ENCODE peak calls at places on chromosomes 13 and 19, in eight cellular contexts. One of them, this sample, is unnamed.

GRCh38 chr19:11373885-11374448 is 499 bp upstream of the SWSAP1 start:
- DNase-seq in SJCRH30: no peak
- DNase-seq in aorta: no peak
- DNase-seq in spleen: no peak
- DNase-seq in gastrocnemius medialis: no peak
- DNase-seq in substantia nigra: no peak
- DNase-seq in A549: no peak
- DNase-seq in PC-3: no peak
- DNase-seq in this sample: no peak

GRCh38 chr19:6890938-6891337 is 3.6 kb downstream of the ADGRE1 start:
- DNase-seq in SJCRH30: no peak
- DNase-seq in substantia nigra: no peak
- DNase-seq in gastrocnemius medialis: no peak
- DNase-seq in spleen: no peak
- DNase-seq in A549: no peak
- DNase-seq in aorta: no peak
- DNase-seq in PC-3: no peak
- DNase-seq in this sample: no peak

GRCh38 chr13:113095146-113096051 is 10.2 kb upstream of the F7 start:
- DNase-seq in gastrocnemius medialis: no peak
- DNase-seq in SJCRH30: no peak
- DNase-seq in PC-3: no peak
- DNase-seq in aorta: no peak
- DNase-seq in spleen: peak; percentile 66
- DNase-seq in substantia nigra: no peak
- DNase-seq in A549: no peak
- DNase-seq in this sample: no peak

GRCh38 chr13:114044486-114044885 is 70.6 kb upstream of the C13orf46 start:
- DNase-seq in A549: peak; percentile 53
- DNase-seq in gastrocnemius medialis: no peak
- DNase-seq in spleen: no peak
- DNase-seq in substantia nigra: no peak
- DNase-seq in aorta: no peak
- DNase-seq in SJCRH30: no peak
- DNase-seq in PC-3: no peak
- DNase-seq in this sample: no peak

GRCh38 chr13:42001580-42001979 is 40.7 kb upstream of the VWA8 start:
- DNase-seq in PC-3: peak; percentile 44
- DNase-seq in aorta: no peak
- DNase-seq in gastrocnemius medialis: no peak
- DNase-seq in SJCRH30: no peak
- DNase-seq in spleen: no peak
- DNase-seq in substantia nigra: no peak
- DNase-seq in A549: peak; percentile 33
- DNase-seq in this sample: peak; percentile 91

GRCh38 chr19:36254848-36255247 is 39.9 kb downstream of the ZNF146 start:
- DNase-seq in spleen: no peak
- DNase-seq in PC-3: no peak
- DNase-seq in aorta: no peak
- DNase-seq in A549: no peak
- DNase-seq in SJCRH30: no peak
- DNase-seq in gastrocnemius medialis: no peak
- DNase-seq in substantia nigra: no peak
- DNase-seq in this sample: no peak

GRCh38 chr19:36140289-36141038 is 598 bp downstream of the CAPNS1 start:
- DNase-seq in gastrocnemius medialis: peak; percentile 28
- DNase-seq in aorta: peak; percentile 71
- DNase-seq in spleen: no peak
- DNase-seq in SJCRH30: peak; percentile 70
- DNase-seq in PC-3: peak; percentile 64
- DNase-seq in substantia nigra: peak; percentile 61
- DNase-seq in A549: peak; percentile 89
- DNase-seq in this sample: no peak

GRCh38 chr13:30569901-30570576 is 47.7 kb upstream of the USPL1 start:
- DNase-seq in substantia nigra: no peak
- DNase-seq in aorta: peak; percentile 61
- DNase-seq in A549: peak; percentile 73
- DNase-seq in gastrocnemius medialis: no peak
- DNase-seq in spleen: no peak
- DNase-seq in SJCRH30: no peak
- DNase-seq in PC-3: peak; percentile 88
- DNase-seq in this sample: no peak

GRCh38 chr13:76500894-76501293 is 385.3 kb downstream of the KCTD12 start:
- DNase-seq in aorta: no peak
- DNase-seq in spleen: no peak
- DNase-seq in SJCRH30: no peak
- DNase-seq in substantia nigra: no peak
- DNase-seq in A549: no peak
- DNase-seq in gastrocnemius medialis: no peak
- DNase-seq in PC-3: no peak
- DNase-seq in this sample: no peak

GRCh38 chr13:76505437-76505836 is 380.8 kb downstream of the KCTD12 start:
- DNase-seq in spleen: no peak
- DNase-seq in aorta: no peak
- DNase-seq in PC-3: no peak
- DNase-seq in SJCRH30: no peak
- DNase-seq in gastrocnemius medialis: no peak
- DNase-seq in A549: no peak
- DNase-seq in substantia nigra: no peak
- DNase-seq in this sample: no peak

GRCh38 chr13:76503756-76504155 is 382.4 kb downstream of the KCTD12 start:
- DNase-seq in A549: no peak
- DNase-seq in spleen: no peak
- DNase-seq in aorta: no peak
- DNase-seq in PC-3: no peak
- DNase-seq in SJCRH30: peak; percentile 95
- DNase-seq in substantia nigra: no peak
- DNase-seq in gastrocnemius medialis: no peak
- DNase-seq in this sample: no peak
- H3K27ac ChIP-seq in A549: no peak overlapping the region
- H3K27ac ChIP-seq in spleen: no peak overlapping the region
- H3K27ac ChIP-seq in aorta: no peak overlapping the region
- H3K27ac ChIP-seq in PC-3: no peak overlapping the region
- H3K27ac ChIP-seq in SJCRH30: peak overlapping the region; percentile 70
- H3K27ac ChIP-seq in substantia nigra: no peak overlapping the region
- H3K27ac ChIP-seq in gastrocnemius medialis: no peak overlapping the region
- H3K27ac ChIP-seq in this sample: no peak overlapping the region

GRCh38 chr19:926595-927043 is 784 bp downstream of the ARID3A start:
- DNase-seq in A549: peak; percentile 48
- DNase-seq in SJCRH30: peak; percentile 41
- DNase-seq in substantia nigra: peak; percentile 53
- DNase-seq in gastrocnemius medialis: no peak
- DNase-seq in spleen: peak; percentile 92
- DNase-seq in aorta: peak; percentile 81
- DNase-seq in PC-3: peak; percentile 26
- DNase-seq in this sample: no peak

GRCh38 chr19:929523-930258 is 3.9 kb downstream of the ARID3A start:
- DNase-seq in SJCRH30: no peak
- DNase-seq in substantia nigra: no peak
- DNase-seq in PC-3: no peak
- DNase-seq in aorta: no peak
- DNase-seq in gastrocnemius medialis: no peak
- DNase-seq in spleen: no peak
- DNase-seq in A549: no peak
- DNase-seq in this sample: no peak

GRCh38 chr19:927707-928401 is 2.0 kb downstream of the ARID3A start:
- DNase-seq in substantia nigra: no peak
- DNase-seq in SJCRH30: no peak
- DNase-seq in aorta: peak; percentile 45
- DNase-seq in PC-3: no peak
- DNase-seq in spleen: no peak
- DNase-seq in A549: no peak
- DNase-seq in gastrocnemius medialis: no peak
- DNase-seq in this sample: no peak

GRCh38 chr19:927044-927706 is 1.3 kb downstream of the ARID3A start:
- DNase-seq in PC-3: no peak
- DNase-seq in gastrocnemius medialis: peak; percentile 44
- DNase-seq in A549: no peak
- DNase-seq in SJCRH30: peak; percentile 39
- DNase-seq in aorta: peak; percentile 82
- DNase-seq in substantia nigra: peak; percentile 53
- DNase-seq in spleen: peak; percentile 94
- DNase-seq in this sample: no peak

GRCh38 chr19:928471-929259 is 2.8 kb downstream of the ARID3A start:
- DNase-seq in spleen: no peak
- DNase-seq in A549: peak; percentile 41
- DNase-seq in gastrocnemius medialis: no peak
- DNase-seq in substantia nigra: peak; percentile 42
- DNase-seq in aorta: no peak
- DNase-seq in SJCRH30: no peak
- DNase-seq in PC-3: no peak
- DNase-seq in this sample: no peak
- H3K27ac ChIP-seq in spleen: peak overlapping the region; percentile 95
- H3K27ac ChIP-seq in A549: no peak overlapping the region
- H3K27ac ChIP-seq in gastrocnemius medialis: peak overlapping the region; percentile 74
- H3K27ac ChIP-seq in substantia nigra: no peak overlapping the region
- H3K27ac ChIP-seq in aorta: no peak overlapping the region
- H3K27ac ChIP-seq in SJCRH30: no peak overlapping the region
- H3K27ac ChIP-seq in PC-3: no peak overlapping the region
- H3K27ac ChIP-seq in this sample: peak overlapping the region; percentile 88

GRCh38 chr13:43348397-43348796 is 325.0 kb downstream of the DNAJC15 start:
- DNase-seq in A549: peak; percentile 11
- DNase-seq in spleen: no peak
- DNase-seq in gastrocnemius medialis: no peak
- DNase-seq in SJCRH30: peak; percentile 64
- DNase-seq in substantia nigra: no peak
- DNase-seq in aorta: no peak
- DNase-seq in PC-3: peak; percentile 75
- DNase-seq in this sample: no peak
- H3K27ac ChIP-seq in A549: no peak overlapping the region
- H3K27ac ChIP-seq in spleen: no peak overlapping the region
- H3K27ac ChIP-seq in gastrocnemius medialis: no peak overlapping the region
- H3K27ac ChIP-seq in SJCRH30: peak overlapping the region; percentile 80
- H3K27ac ChIP-seq in substantia nigra: no peak overlapping the region
- H3K27ac ChIP-seq in aorta: no peak overlapping the region
- H3K27ac ChIP-seq in PC-3: peak overlapping the region; percentile 44
- H3K27ac ChIP-seq in this sample: no peak overlapping the region

DNA sequence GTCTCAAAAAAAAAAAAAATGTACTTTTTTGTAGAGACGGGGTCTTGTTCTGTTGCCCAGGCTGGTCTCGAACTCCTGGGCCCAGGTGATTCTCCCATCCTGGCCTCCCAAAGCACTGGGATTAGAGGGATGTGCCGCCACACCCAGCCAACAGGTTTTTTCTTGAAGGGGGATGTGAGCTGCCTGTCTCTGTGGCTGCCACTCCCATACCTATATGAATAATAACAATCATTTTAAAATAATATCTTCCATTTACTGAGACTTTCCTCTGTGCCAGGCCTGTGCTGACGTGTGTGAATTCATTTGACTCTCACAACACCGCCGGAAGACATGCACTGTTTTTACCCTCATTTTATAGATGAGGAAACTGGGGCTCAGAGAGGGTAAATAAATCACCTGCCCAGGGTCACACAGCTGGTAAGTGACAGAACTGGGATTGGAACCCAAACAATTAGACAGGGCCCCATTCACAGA is 7.2 kb upstream of the BCL3 start:
- DNase-seq in spleen: no peak
- DNase-seq in PC-3: peak; percentile 80
- DNase-seq in A549: peak; percentile 99
- DNase-seq in gastrocnemius medialis: no peak
- DNase-seq in substantia nigra: no peak
- DNase-seq in aorta: no peak
- DNase-seq in SJCRH30: no peak
- DNase-seq in this sample: no peak
- H3K27ac ChIP-seq in spleen: peak overlapping the region; percentile 97
- H3K27ac ChIP-seq in PC-3: peak overlapping the region; percentile 99
- H3K27ac ChIP-seq in A549: peak overlapping the region; percentile 92
- H3K27ac ChIP-seq in gastrocnemius medialis: peak overlapping the region; percentile 87
- H3K27ac ChIP-seq in substantia nigra: no peak overlapping the region
- H3K27ac ChIP-seq in aorta: peak overlapping the region; percentile 84
- H3K27ac ChIP-seq in SJCRH30: no peak overlapping the region
- H3K27ac ChIP-seq in this sample: peak overlapping the region; percentile 94

GRCh38 chr19:39263912-39264305 is 4.3 kb upstream of the IFNL2 start:
- DNase-seq in aorta: no peak
- DNase-seq in spleen: peak; percentile 65
- DNase-seq in gastrocnemius medialis: no peak
- DNase-seq in A549: no peak
- DNase-seq in PC-3: no peak
- DNase-seq in substantia nigra: no peak
- DNase-seq in SJCRH30: no peak
- DNase-seq in this sample: no peak
- H3K27ac ChIP-seq in aorta: no peak overlapping the region
- H3K27ac ChIP-seq in spleen: no peak overlapping the region
- H3K27ac ChIP-seq in gastrocnemius medialis: no peak overlapping the region
- H3K27ac ChIP-seq in A549: no peak overlapping the region
- H3K27ac ChIP-seq in PC-3: no peak overlapping the region
- H3K27ac ChIP-seq in substantia nigra: no peak overlapping the region
- H3K27ac ChIP-seq in SJCRH30: no peak overlapping the region
- H3K27ac ChIP-seq in this sample: no peak overlapping the region

DNA sequence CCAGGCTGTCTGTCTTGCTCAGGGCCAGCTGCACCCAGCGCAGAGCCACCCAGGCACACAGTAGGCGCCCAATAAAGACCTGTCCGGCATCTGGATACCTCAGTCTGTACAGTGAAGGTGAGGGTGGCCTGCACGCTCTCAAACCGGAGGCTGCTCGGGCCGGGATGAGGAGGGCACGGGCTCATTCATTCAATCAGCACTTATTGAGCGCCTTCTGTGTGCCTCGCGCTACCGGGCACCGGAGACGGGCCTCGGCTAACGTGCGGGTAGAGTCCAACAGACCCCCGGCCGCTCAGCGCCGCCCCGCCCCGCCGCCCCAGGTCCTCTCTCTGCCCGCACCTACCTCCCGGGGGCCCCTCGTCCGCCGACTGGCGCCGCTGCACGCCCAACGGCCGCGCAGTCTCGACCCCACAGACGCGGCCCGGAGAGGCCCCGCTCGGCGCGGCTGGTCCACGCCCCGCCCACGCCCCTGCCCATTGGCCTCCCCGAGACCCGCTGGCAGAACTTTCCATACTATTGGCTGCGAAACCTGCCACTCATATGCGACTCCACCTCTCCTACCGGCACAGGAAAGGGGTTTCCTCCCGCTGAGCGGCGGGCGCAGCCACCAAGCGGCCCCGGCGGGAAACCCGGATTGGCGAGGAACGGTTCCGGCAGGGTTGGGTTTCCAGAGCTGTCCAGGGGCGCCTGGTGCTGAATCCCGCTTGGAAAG is at the start of gene SLC39A3:
- DNase-seq in PC-3: peak; percentile 97
- DNase-seq in SJCRH30: peak; percentile 99
- DNase-seq in substantia nigra: peak; percentile 96
- DNase-seq in aorta: peak; percentile 99
- DNase-seq in gastrocnemius medialis: peak; percentile 98
- DNase-seq in spleen: peak; percentile 97
- DNase-seq in A549: peak; percentile 97
- DNase-seq in this sample: peak; percentile 99
- H3K27ac ChIP-seq in PC-3: no peak within 1 kb of the TSS
- H3K27ac ChIP-seq in SJCRH30: no peak within 1 kb of the TSS
- H3K27ac ChIP-seq in substantia nigra: peak within 1 kb of the TSS; percentile 51
- H3K27ac ChIP-seq in aorta: no peak within 1 kb of the TSS
- H3K27ac ChIP-seq in gastrocnemius medialis: peak within 1 kb of the TSS; percentile 74
- H3K27ac ChIP-seq in spleen: peak within 1 kb of the TSS; percentile 77
- H3K27ac ChIP-seq in A549: peak within 1 kb of the TSS; percentile 96
- H3K27ac ChIP-seq in this sample: peak within 1 kb of the TSS; percentile 76